ENCODE peak calls at places on chromosome 11, in four cellular contexts. D, L, A and U are unnamed samples.

GRCh38 chr11:16404781-16405180 is 48.4 kb upstream of the SOX6 start:
- DNase-seq in D (no peak), L (no peak), A (no peak), U (no peak)

GRCh38 chr11:4695442-4695841 is 2.2 kb downstream of the OR51E2 start:
- DNase-seq in D (no peak), L (no peak), A (no peak), U (no peak)

GRCh38 chr11:10490398-10491232 is 35.6 kb downstream of the AMPD3 start:
- DNase-seq in D (no peak), L (peak), A (peak), U (peak)

GRCh38 chr11:1873048-1873812 is 18.5 kb downstream of the PRR33 start:
- DNase-seq in D (no peak), L (no peak), A (no peak), U (no peak)

GRCh38 chr11:27213232-27213660 is 149.8 kb downstream of the CCDC34 start:
- DNase-seq in D (no peak), L (peak), A (peak), U (no peak)

GRCh38 chr11:127651175-127651887 is 650.8 kb upstream of the KIRREL3 start:
- DNase-seq in D (no peak), L (no peak), A (no peak), U (no peak)

GRCh38 chr11:63613517-63614135 is 607 bp downstream of the PLAAT3 start:
- DNase-seq in D (no peak), L (peak), A (no peak), U (peak)

GRCh38 chr11:6248248-6248647 is 9.4 kb downstream of the CNGA4 start:
- DNase-seq in D (no peak), L (no peak), A (no peak), U (no peak)

GRCh38 chr11:9757809-9758675 is 94.2 kb downstream of the SWAP70 start:
- DNase-seq in D (peak), L (no peak), A (peak), U (peak)

GRCh38 chr11:64242920-64243854 is 2.3 kb downstream of the FKBP2 start:
- DNase-seq in D (peak), L (no peak), A (no peak), U (no peak)

GRCh38 chr11:8233691-8234424 is 29.8 kb downstream of the LMO1 start:
- DNase-seq in D (no peak), L (peak), A (no peak), U (peak)

GRCh38 chr11:59180168-59180567 is 8.2 kb downstream of the DTX4 start:
- DNase-seq in D (no peak), L (no peak), A (no peak), U (no peak)

GRCh38 chr11:4125141-4125540 is 30.5 kb downstream of the RRM1 start:
- DNase-seq in D (no peak), L (no peak), A (no peak), U (no peak)

GRCh38 chr11:36509694-36510566 is at the start of gene TRAF6:
- DNase-seq in D (peak), L (peak), A (peak), U (peak)

GRCh38 chr11:47607380-47607779 is 13.2 kb upstream of the C1QTNF4 start:
- DNase-seq in D (no peak), L (no peak), A (no peak), U (no peak)

GRCh38 chr11:70655816-70656215 is 257.5 kb downstream of the CTTN start:
- DNase-seq in D (no peak), L (no peak), A (no peak), U (no peak)
- H3K4me2 ChIP-seq in D (no peak), L (no peak), A (no peak), U (no peak)

DNA sequence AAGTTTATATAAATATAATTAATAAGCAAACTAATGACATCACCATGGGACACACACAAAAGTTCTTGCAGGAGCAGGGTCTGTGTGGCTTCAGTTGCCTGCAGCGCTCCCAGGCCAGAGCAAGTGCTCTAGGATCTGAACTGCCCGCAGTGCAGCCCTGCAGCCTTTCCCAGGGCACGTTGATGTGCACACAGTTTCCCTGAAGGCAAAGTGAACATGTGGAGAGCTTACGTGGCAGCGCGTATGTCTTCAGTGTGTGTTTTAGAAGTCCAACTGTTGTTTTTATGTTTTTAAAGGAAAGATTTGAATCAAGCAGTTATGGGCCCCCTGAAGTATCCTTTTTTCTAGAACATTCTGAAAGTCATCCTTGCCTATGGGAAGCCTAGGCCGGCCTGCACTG is 1.2 kb upstream of the TIGD3 start:
- DNase-seq in D (no peak), L (no peak), A (no peak), U (no peak)
- H3K4me2 ChIP-seq in D (no peak), L (no peak), A (no peak), U (no peak)

DNA sequence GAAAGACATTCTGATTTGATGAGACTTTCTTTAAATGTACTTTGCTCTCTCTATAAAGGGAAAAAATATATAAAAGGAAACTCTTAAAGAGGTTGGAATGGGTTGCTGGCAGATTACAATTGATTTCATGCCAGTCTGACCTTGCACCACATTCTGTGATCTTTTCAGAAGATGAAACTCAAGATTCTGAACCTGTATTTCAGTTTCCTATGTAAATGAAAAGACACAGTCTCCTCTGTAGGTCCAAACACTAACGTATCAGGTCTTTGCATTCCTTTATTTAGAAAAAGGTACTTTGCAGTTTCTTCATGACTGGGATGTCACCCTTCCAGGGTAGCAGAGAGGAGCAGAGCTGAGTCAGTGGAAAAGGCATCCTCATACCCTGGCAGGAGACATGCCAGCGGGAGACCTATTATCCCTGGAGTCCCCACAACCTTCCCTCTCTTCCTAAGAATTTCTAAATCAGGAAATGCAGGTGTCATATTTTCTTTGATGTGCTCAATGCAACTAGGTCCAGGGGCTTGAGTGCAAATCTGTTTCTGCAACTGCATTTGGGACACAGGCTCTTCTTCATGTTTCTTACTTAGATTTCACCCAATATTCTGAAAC is 282.6 kb downstream of the CADM1 start:
- DNase-seq in D (no peak), L (no peak), A (no peak), U (no peak)
- H3K4me2 ChIP-seq in D (no peak), L (no peak), A (no peak), U (peak)

GRCh38 chr11:33861911-33862310 is 30.0 kb downstream of the LMO2 start:
- DNase-seq in D (no peak), L (no peak), A (no peak), U (no peak)
- H3K4me2 ChIP-seq in D (no peak), L (no peak), A (no peak), U (no peak)

GRCh38 chr11:114650661-114651060 is 27.7 kb upstream of the NXPE2 start:
- DNase-seq in D (no peak), L (no peak), A (no peak), U (no peak)
- H3K4me2 ChIP-seq in D (no peak), L (no peak), A (no peak), U (no peak)

DNA sequence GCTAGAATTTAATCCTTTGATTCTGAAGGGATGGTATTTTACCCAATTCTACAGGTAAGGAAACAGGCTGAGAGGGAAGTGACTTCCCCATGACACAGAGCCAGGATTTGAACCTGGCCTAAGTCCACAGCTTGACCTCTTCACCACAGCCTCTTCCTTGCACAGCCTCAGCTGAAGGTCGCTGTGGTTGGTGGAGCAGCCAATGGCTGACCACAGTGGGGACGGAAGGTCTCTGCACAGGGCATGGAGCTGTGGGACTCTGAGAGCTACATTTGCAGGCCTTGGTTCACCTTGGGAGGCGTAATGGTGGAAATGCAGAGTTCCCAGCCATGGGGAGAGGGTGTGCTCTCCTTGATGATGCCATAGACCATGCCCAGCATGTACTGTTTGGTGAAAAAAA is 295.0 kb downstream of the DDX10 start:
- DNase-seq in D (no peak), L (no peak), A (no peak), U (no peak)
- H3K4me2 ChIP-seq in D (no peak), L (no peak), A (no peak), U (no peak)

DNA sequence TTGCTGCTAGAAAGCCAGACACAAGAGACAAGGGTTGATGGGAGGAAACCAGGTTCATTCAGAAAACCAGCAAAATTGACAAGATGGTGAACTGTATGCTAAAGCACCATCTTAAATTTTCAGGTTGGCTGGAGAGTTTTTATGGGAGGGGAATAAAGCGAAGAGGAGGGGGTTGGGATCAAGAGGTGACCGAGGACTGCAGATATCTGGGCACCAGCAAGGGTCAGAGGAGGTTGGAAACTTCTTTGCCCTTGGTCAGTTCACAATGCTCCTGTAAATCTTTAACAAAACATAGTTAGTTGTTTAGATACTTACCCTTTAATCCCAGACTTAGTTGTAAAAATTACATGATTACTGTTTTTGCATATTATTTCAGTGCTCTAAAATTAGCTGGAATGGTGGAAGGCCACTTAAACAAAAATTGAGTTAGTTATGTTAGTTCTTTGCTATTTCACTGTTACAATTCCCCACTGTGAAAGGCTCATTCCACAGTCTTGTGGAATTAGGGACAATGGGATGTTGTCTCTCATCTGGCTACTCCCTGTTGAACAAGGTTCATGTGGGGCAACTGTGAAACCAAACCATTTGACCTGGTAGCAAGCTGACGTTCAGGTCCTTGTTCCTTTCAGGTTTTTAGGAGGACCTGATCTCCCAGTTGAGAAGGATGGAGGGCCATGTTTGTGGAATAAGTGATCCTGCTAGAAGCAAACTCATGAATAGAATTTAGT is 30.6 kb upstream of the QSER1 start:
- DNase-seq in D (no peak), L (no peak), A (no peak), U (no peak)
- H3K4me2 ChIP-seq in D (no peak), L (no peak), A (no peak), U (no peak)

DNA sequence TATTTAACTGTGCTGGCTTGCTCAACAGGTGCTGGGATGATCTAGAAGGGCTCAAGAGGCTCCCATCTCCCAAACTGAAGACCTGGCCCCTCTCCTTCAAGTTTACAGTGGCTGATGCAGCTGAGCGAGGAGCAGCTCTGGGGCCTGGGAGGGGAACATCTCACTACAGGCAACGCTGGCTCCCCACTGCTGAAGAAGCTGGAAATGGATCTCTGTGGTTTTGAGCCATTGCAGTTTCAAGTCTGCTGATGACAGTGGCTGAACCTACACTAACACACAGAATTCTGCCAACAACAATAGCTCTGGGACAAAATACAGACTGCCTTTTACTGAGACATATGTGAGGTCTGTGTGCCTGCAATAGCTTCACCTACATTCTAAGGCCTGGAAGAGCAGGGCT is 504.8 kb upstream of the B3GAT1 start:
- DNase-seq in D (no peak), L (no peak), A (no peak), U (no peak)
- H3K4me2 ChIP-seq in D (no peak), L (no peak), A (no peak), U (no peak)

GRCh38 chr11:126113963-126114362 is 51.3 kb upstream of the CDON start:
- DNase-seq in D (no peak), L (no peak), A (no peak), U (no peak)

GRCh38 chr11:126112547-126112946 is 49.9 kb upstream of the CDON start:
- DNase-seq in D (no peak), L (no peak), A (no peak), U (no peak)

GRCh38 chr11:126114486-126115252 is 52.0 kb upstream of the CDON start:
- DNase-seq in D (no peak), L (peak), A (no peak), U (no peak)

GRCh38 chr11:126113012-126113411 is 50.3 kb upstream of the CDON start:
- DNase-seq in D (no peak), L (peak), A (no peak), U (no peak)

DNA sequence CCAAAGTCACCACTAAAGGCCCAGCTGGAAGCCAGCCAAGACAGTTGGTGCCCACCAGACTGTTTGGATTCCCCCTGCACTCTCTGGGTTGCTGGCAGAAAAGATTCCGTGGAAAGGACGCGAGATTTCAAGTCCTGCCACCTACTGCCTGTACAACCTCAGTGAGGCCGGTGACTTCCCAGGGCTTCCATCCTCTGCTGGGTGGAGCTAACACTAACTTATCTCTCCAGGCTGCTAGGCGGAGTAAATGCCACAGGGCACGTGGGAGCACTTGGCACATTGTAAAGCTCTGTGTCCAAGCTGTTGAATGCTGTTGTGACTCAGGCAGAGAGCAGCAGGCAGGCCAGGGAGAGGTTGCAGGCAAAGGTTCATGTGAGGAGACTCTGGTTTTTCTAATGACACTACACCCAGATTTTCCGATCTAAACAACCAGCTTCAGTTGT is 50.9 kb upstream of the CDON start:
- DNase-seq in D (no peak), L (peak), A (no peak), U (peak)
- H3K4me2 ChIP-seq in D (no peak), L (peak), A (no peak), U (peak)